ENCODE peak calls at places on chromosomes 2 and 18, in seven cellular contexts. One of them, this sample, is unnamed.

GRCh38 chr2:218857371-218858137 is 2.1 kb upstream of the WNT6 start:
- DNase-seq in GM23248: no peak
- DNase-seq in GM23338: no peak
- DNase-seq in astrocyte: no peak
- DNase-seq in fibroblast of lung: no peak
- DNase-seq in neural progenitor cell: no peak
- DNase-seq in PC-9: no peak
- DNase-seq in this sample: no peak

GRCh38 chr2:36456227-36456788 is 100.7 kb downstream of the CRIM1 start:
- DNase-seq in PC-9: no peak
- DNase-seq in GM23248: peak; percentile 59
- DNase-seq in astrocyte: peak; percentile 65
- DNase-seq in neural progenitor cell: peak; percentile 7
- DNase-seq in GM23338: no peak
- DNase-seq in fibroblast of lung: peak; percentile 75
- DNase-seq in this sample: peak; percentile 90

GRCh38 chr2:176398783-176399182 is 129.5 kb downstream of the MTX2 start:
- DNase-seq in GM23248: peak; percentile 47
- DNase-seq in GM23338: no peak
- DNase-seq in astrocyte: peak; percentile 60
- DNase-seq in fibroblast of lung: peak; percentile 65
- DNase-seq in PC-9: peak; percentile 9
- DNase-seq in neural progenitor cell: no peak
- DNase-seq in this sample: peak; percentile 56

GRCh38 chr2:63614448-63614968 is 25.7 kb downstream of the MDH1 start:
- DNase-seq in GM23248: peak; percentile 56
- DNase-seq in GM23338: peak; percentile 96
- DNase-seq in fibroblast of lung: peak; percentile 84
- DNase-seq in astrocyte: peak; percentile 76
- DNase-seq in neural progenitor cell: peak; percentile 52
- DNase-seq in PC-9: peak; percentile 96
- DNase-seq in this sample: peak; percentile 26

GRCh38 chr2:206615417-206616089 is 26.7 kb upstream of the FAM237A start:
- DNase-seq in neural progenitor cell: no peak
- DNase-seq in GM23248: no peak
- DNase-seq in astrocyte: no peak
- DNase-seq in fibroblast of lung: no peak
- DNase-seq in GM23338: peak; percentile 12
- DNase-seq in PC-9: no peak
- DNase-seq in this sample: no peak

GRCh38 chr2:19654310-19655090 is 247.3 kb downstream of the TTC32 start:
- DNase-seq in PC-9: no peak
- DNase-seq in fibroblast of lung: no peak
- DNase-seq in GM23338: no peak
- DNase-seq in neural progenitor cell: no peak
- DNase-seq in GM23248: no peak
- DNase-seq in astrocyte: no peak
- DNase-seq in this sample: no peak

GRCh38 chr2:47043142-47043890 is 111.8 kb downstream of the STPG4 start:
- DNase-seq in GM23248: peak; percentile 93
- DNase-seq in PC-9: peak; percentile 99
- DNase-seq in neural progenitor cell: no peak
- DNase-seq in fibroblast of lung: peak; percentile 95
- DNase-seq in GM23338: peak; percentile 27
- DNase-seq in astrocyte: peak; percentile 93
- DNase-seq in this sample: peak; percentile 94

GRCh38 chr2:99572380-99572779 is 82.6 kb upstream of the REV1 start:
- DNase-seq in PC-9: peak; percentile 52
- DNase-seq in fibroblast of lung: peak; percentile 44
- DNase-seq in neural progenitor cell: peak; percentile 71
- DNase-seq in GM23338: peak; percentile 11
- DNase-seq in GM23248: peak; percentile 22
- DNase-seq in astrocyte: peak; percentile 32
- DNase-seq in this sample: no peak

GRCh38 chr2:23584054-23584745 is 199.2 kb downstream of the KLHL29 start:
- DNase-seq in PC-9: no peak
- DNase-seq in astrocyte: no peak
- DNase-seq in neural progenitor cell: no peak
- DNase-seq in fibroblast of lung: no peak
- DNase-seq in GM23338: no peak
- DNase-seq in GM23248: no peak
- DNase-seq in this sample: no peak

GRCh38 chr18:71799016-71799673 is 745.0 kb downstream of the CBLN2 start:
- DNase-seq in neural progenitor cell: no peak
- DNase-seq in fibroblast of lung: peak; percentile 33
- DNase-seq in GM23338: no peak
- DNase-seq in PC-9: no peak
- DNase-seq in astrocyte: peak; percentile 25
- DNase-seq in GM23248: no peak
- DNase-seq in this sample: no peak

GRCh38 chr2:105103481-105103880 is 65.6 kb downstream of the MRPS9 start:
- DNase-seq in astrocyte: no peak
- DNase-seq in GM23248: no peak
- DNase-seq in neural progenitor cell: peak; percentile 39
- DNase-seq in fibroblast of lung: peak; percentile 12
- DNase-seq in GM23338: no peak
- DNase-seq in PC-9: no peak
- DNase-seq in this sample: no peak

GRCh38 chr2:240205348-240205747 is 64.9 kb upstream of the OTOS start:
- DNase-seq in GM23248: peak; percentile 85
- DNase-seq in neural progenitor cell: peak; percentile 58
- DNase-seq in astrocyte: peak; percentile 53
- DNase-seq in fibroblast of lung: peak; percentile 65
- DNase-seq in PC-9: peak; percentile 64
- DNase-seq in GM23338: peak; percentile 36
- DNase-seq in this sample: peak; percentile 43

GRCh38 chr2:7180641-7181370 is 263.6 kb downstream of the RNF144A start:
- DNase-seq in GM23338: peak; percentile 8
- DNase-seq in astrocyte: peak; percentile 78
- DNase-seq in neural progenitor cell: no peak
- DNase-seq in PC-9: no peak
- DNase-seq in fibroblast of lung: peak; percentile 80
- DNase-seq in GM23248: peak; percentile 72
- DNase-seq in this sample: no peak

GRCh38 chr2:187679454-187679853 is 125.2 kb upstream of the TFPI start:
- DNase-seq in neural progenitor cell: no peak
- DNase-seq in fibroblast of lung: no peak
- DNase-seq in PC-9: no peak
- DNase-seq in astrocyte: no peak
- DNase-seq in GM23248: peak; percentile 2
- DNase-seq in GM23338: no peak
- DNase-seq in this sample: no peak

GRCh38 chr18:33051397-33051796 is 278.6 kb upstream of the KLHL14 start:
- DNase-seq in neural progenitor cell: no peak
- DNase-seq in PC-9: no peak
- DNase-seq in GM23248: peak; percentile 1
- DNase-seq in GM23338: no peak
- DNase-seq in fibroblast of lung: peak; percentile 13
- DNase-seq in astrocyte: peak; percentile 1
- DNase-seq in this sample: peak; percentile 70

GRCh38 chr2:233803994-233804393 is 25.9 kb downstream of the MROH2A start:
- DNase-seq in GM23338: no peak
- DNase-seq in astrocyte: no peak
- DNase-seq in fibroblast of lung: no peak
- DNase-seq in PC-9: no peak
- DNase-seq in GM23248: no peak
- DNase-seq in neural progenitor cell: no peak
- DNase-seq in this sample: no peak

GRCh38 chr2:170396799-170397459 is 219.0 kb downstream of the MYO3B start:
- DNase-seq in PC-9: no peak
- DNase-seq in GM23248: peak; percentile 37
- DNase-seq in neural progenitor cell: no peak
- DNase-seq in fibroblast of lung: no peak
- DNase-seq in astrocyte: peak; percentile 1
- DNase-seq in GM23338: peak; percentile 30
- DNase-seq in this sample: peak; percentile 37

GRCh38 chr18:34352385-34353163 is 127.9 kb upstream of the NOL4 start:
- DNase-seq in PC-9: no peak
- DNase-seq in GM23248: peak; percentile 45
- DNase-seq in neural progenitor cell: peak; percentile 10
- DNase-seq in GM23338: peak; percentile 45
- DNase-seq in fibroblast of lung: peak; percentile 4
- DNase-seq in astrocyte: no peak
- DNase-seq in this sample: peak; percentile 3

GRCh38 chr2:77521931-77522470 is at the start of gene LRRTM4:
- DNase-seq in GM23248: no peak
- DNase-seq in fibroblast of lung: peak; percentile 2
- DNase-seq in neural progenitor cell: peak; percentile 72
- DNase-seq in PC-9: no peak
- DNase-seq in GM23338: peak; percentile 77
- DNase-seq in astrocyte: no peak
- DNase-seq in this sample: peak; percentile 50

GRCh38 chr2:16818203-16818556 is 152.5 kb upstream of the CYRIA start:
- DNase-seq in fibroblast of lung: no peak
- DNase-seq in GM23248: no peak
- DNase-seq in PC-9: no peak
- DNase-seq in GM23338: no peak
- DNase-seq in astrocyte: no peak
- DNase-seq in neural progenitor cell: no peak
- DNase-seq in this sample: no peak

GRCh38 chr18:47932603-47933002 is 2.1 kb upstream of the SMAD2 start:
- DNase-seq in GM23338: peak; percentile 43
- DNase-seq in PC-9: no peak
- DNase-seq in neural progenitor cell: peak; percentile 33
- DNase-seq in astrocyte: no peak
- DNase-seq in fibroblast of lung: no peak
- DNase-seq in GM23248: no peak
- DNase-seq in this sample: no peak

GRCh38 chr2:98769784-98770183 is 38.9 kb upstream of the MGAT4A start:
- DNase-seq in neural progenitor cell: no peak
- DNase-seq in PC-9: no peak
- DNase-seq in astrocyte: no peak
- DNase-seq in fibroblast of lung: no peak
- DNase-seq in GM23248: no peak
- DNase-seq in GM23338: peak; percentile 25
- DNase-seq in this sample: no peak

DNA sequence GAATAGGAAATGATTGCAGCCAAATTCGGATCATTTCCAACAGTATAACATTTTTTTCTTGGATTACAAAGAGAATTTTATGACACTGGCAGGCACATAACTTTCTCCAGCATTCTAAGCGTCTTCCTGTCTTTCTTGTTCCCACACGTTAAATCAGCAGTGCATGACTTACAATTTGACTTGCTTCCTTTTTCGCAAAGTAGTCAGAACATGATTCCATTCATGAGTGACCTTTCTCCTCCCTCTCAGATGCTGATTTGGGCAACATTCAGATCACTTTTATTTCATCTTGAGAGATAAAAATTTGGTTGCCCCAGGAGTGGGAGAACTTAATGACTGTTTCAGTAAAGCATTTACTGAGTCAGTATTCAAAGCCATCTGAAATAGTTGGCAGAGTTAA is 858.7 kb upstream of the ACVR2A start:
- DNase-seq in fibroblast of lung: peak; percentile 62
- DNase-seq in neural progenitor cell: no peak
- DNase-seq in astrocyte: peak; percentile 50
- DNase-seq in GM23338: no peak
- DNase-seq in PC-9: no peak
- DNase-seq in GM23248: peak; percentile 68
- DNase-seq in this sample: no peak
- H2AFZ ChIP-seq in fibroblast of lung: no peak overlapping the region
- H2AFZ ChIP-seq in neural progenitor cell: peak overlapping the region; percentile 37
- H2AFZ ChIP-seq in astrocyte: no peak overlapping the region
- H2AFZ ChIP-seq in GM23338: peak overlapping the region; percentile 29
- H2AFZ ChIP-seq in PC-9: no peak overlapping the region
- H2AFZ ChIP-seq in GM23248: no peak overlapping the region
- H2AFZ ChIP-seq in this sample: no peak overlapping the region

DNA sequence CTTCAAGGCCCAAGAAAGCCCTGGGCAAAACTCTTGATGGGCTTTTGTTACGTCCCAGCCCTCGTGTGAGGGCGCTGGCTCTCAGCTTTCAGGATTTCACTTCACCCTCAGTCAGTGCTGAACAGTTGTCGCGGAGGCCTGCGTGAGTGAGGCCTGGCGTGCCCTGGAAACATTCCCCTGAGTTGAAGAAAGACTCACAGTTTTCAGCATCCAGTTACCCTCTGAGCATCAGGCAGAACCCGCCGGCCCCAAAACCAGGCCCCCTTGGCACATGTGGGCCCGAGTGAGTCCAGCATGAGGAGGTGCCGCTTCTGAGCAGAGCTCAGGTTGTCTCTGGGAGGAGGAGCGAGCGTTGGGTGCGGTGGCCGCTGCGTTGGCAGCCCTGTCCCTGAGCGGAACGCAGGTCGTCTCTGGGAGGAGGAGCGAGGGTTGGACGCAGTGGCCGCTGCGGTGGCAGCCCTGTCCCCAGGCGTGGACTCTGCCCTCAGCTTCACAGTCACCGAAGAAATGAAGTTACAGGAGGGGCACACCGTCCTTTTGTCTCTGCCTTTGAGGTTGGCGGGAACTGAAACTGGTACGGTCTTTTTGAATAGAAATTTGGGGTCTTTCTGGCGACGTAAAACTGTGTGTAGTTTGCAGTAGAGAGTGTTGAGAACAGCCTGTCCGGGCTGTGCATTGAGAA is at the start of gene NEU4:
- DNase-seq in GM23248: no peak
- DNase-seq in astrocyte: no peak
- DNase-seq in PC-9: no peak
- DNase-seq in fibroblast of lung: no peak
- DNase-seq in neural progenitor cell: peak; percentile 62
- DNase-seq in GM23338: no peak
- DNase-seq in this sample: no peak
- H2AFZ ChIP-seq in GM23248: no peak within 1 kb of the TSS
- H2AFZ ChIP-seq in astrocyte: no peak within 1 kb of the TSS
- H2AFZ ChIP-seq in PC-9: no peak within 1 kb of the TSS
- H2AFZ ChIP-seq in fibroblast of lung: no peak within 1 kb of the TSS
- H2AFZ ChIP-seq in neural progenitor cell: peak within 1 kb of the TSS; percentile 53
- H2AFZ ChIP-seq in GM23338: peak within 1 kb of the TSS; percentile 70
- H2AFZ ChIP-seq in this sample: no peak within 1 kb of the TSS

GRCh38 chr2:185854910-185855309 is 116.3 kb downstream of the FSIP2 start:
- DNase-seq in GM23248: no peak
- DNase-seq in GM23338: no peak
- DNase-seq in astrocyte: no peak
- DNase-seq in PC-9: no peak
- DNase-seq in neural progenitor cell: no peak
- DNase-seq in fibroblast of lung: no peak
- DNase-seq in this sample: no peak
- H2AFZ ChIP-seq in GM23248: no peak overlapping the region
- H2AFZ ChIP-seq in GM23338: no peak overlapping the region
- H2AFZ ChIP-seq in astrocyte: no peak overlapping the region
- H2AFZ ChIP-seq in PC-9: no peak overlapping the region
- H2AFZ ChIP-seq in neural progenitor cell: no peak overlapping the region
- H2AFZ ChIP-seq in fibroblast of lung: no peak overlapping the region
- H2AFZ ChIP-seq in this sample: no peak overlapping the region

GRCh38 chr2:128665113-128665512 is 346.4 kb upstream of the HS6ST1 start:
- DNase-seq in PC-9: no peak
- DNase-seq in neural progenitor cell: no peak
- DNase-seq in GM23248: no peak
- DNase-seq in GM23338: no peak
- DNase-seq in astrocyte: no peak
- DNase-seq in fibroblast of lung: no peak
- DNase-seq in this sample: no peak
- H2AFZ ChIP-seq in PC-9: no peak overlapping the region
- H2AFZ ChIP-seq in neural progenitor cell: no peak overlapping the region
- H2AFZ ChIP-seq in GM23248: no peak overlapping the region
- H2AFZ ChIP-seq in GM23338: no peak overlapping the region
- H2AFZ ChIP-seq in astrocyte: no peak overlapping the region
- H2AFZ ChIP-seq in fibroblast of lung: no peak overlapping the region
- H2AFZ ChIP-seq in this sample: peak overlapping the region; percentile 15